ENCODE peak calls at places on chromosomes 16 and 17, in four cellular contexts. One of them, this sample, is unnamed.

GRCh38 chr17:45428050-45428953 is 4.4 kb downstream of the ARHGAP27 start:
- DNase-seq in esophagus squamous epithelium: no peak
- DNase-seq in testis: peak; percentile 78
- DNase-seq in A549: peak; percentile 83
- DNase-seq in this sample: peak; percentile 81

GRCh38 chr16:88970095-88970494 is 6.9 kb downstream of the CBFA2T3 start:
- DNase-seq in testis: no peak
- DNase-seq in A549: no peak
- DNase-seq in esophagus squamous epithelium: no peak
- DNase-seq in this sample: no peak

GRCh38 chr17:80446645-80447405 is 29.6 kb downstream of the NPTX1 start:
- DNase-seq in A549: no peak
- DNase-seq in testis: no peak
- DNase-seq in esophagus squamous epithelium: no peak
- DNase-seq in this sample: no peak

GRCh38 chr16:7333326-7333725 is 681 bp downstream of the RBFOX1 start:
- DNase-seq in esophagus squamous epithelium: no peak
- DNase-seq in testis: no peak
- DNase-seq in A549: no peak
- DNase-seq in this sample: no peak

GRCh38 chr16:4803479-4804243 is 1.2 kb upstream of the ROGDI start:
- DNase-seq in esophagus squamous epithelium: no peak
- DNase-seq in A549: no peak
- DNase-seq in testis: no peak
- DNase-seq in this sample: peak; percentile 58

GRCh38 chr16:11260596-11260966 is 4.6 kb upstream of the SOCS1 start:
- DNase-seq in A549: no peak
- DNase-seq in testis: no peak
- DNase-seq in esophagus squamous epithelium: no peak
- DNase-seq in this sample: no peak

GRCh38 chr16:53105565-53105964 is 50.8 kb downstream of the CHD9 start:
- DNase-seq in esophagus squamous epithelium: no peak
- DNase-seq in testis: no peak
- DNase-seq in A549: no peak
- DNase-seq in this sample: peak; percentile 28

GRCh38 chr16:62829615-62830014 is 793.4 kb upstream of the CDH8 start:
- DNase-seq in testis: no peak
- DNase-seq in A549: no peak
- DNase-seq in esophagus squamous epithelium: no peak
- DNase-seq in this sample: no peak

GRCh38 chr17:15490634-15491261 is 23.3 kb upstream of the CDRT4 start:
- DNase-seq in A549: no peak
- DNase-seq in testis: peak; percentile 55
- DNase-seq in esophagus squamous epithelium: no peak
- DNase-seq in this sample: peak; percentile 97

GRCh38 chr16:56163938-56164337 is 27.4 kb upstream of the GNAO1 start:
- DNase-seq in esophagus squamous epithelium: no peak
- DNase-seq in A549: no peak
- DNase-seq in testis: no peak
- DNase-seq in this sample: no peak

GRCh38 chr16:75120253-75120652 is 3.7 kb upstream of the LDHD start:
- DNase-seq in A549: no peak
- DNase-seq in esophagus squamous epithelium: no peak
- DNase-seq in testis: no peak
- DNase-seq in this sample: no peak

GRCh38 chr16:89911375-89911774 is 7.3 kb upstream of the MC1R start:
- DNase-seq in A549: no peak
- DNase-seq in testis: no peak
- DNase-seq in esophagus squamous epithelium: no peak
- DNase-seq in this sample: no peak

GRCh38 chr17:82215972-82216300 is 3.3 kb upstream of the CCDC57 start:
- DNase-seq in testis: no peak
- DNase-seq in esophagus squamous epithelium: no peak
- DNase-seq in A549: no peak
- DNase-seq in this sample: no peak

GRCh38 chr16:72952404-72953301 is 95.3 kb downstream of the ZFHX3 start:
- DNase-seq in esophagus squamous epithelium: no peak
- DNase-seq in A549: no peak
- DNase-seq in testis: no peak
- DNase-seq in this sample: no peak

GRCh38 chr16:58507195-58507962 is 7.4 kb downstream of the NDRG4 start:
- DNase-seq in A549: no peak
- DNase-seq in esophagus squamous epithelium: no peak
- DNase-seq in testis: peak; percentile 11
- DNase-seq in this sample: no peak

GRCh38 chr17:32482568-32483320 is 4.0 kb upstream of the CDK5R1 start:
- DNase-seq in testis: no peak
- DNase-seq in esophagus squamous epithelium: no peak
- DNase-seq in A549: no peak
- DNase-seq in this sample: no peak

GRCh38 chr17:79484600-79485398 is 126.1 kb downstream of the RBFOX3 start:
- DNase-seq in esophagus squamous epithelium: no peak
- DNase-seq in testis: no peak
- DNase-seq in A549: no peak
- DNase-seq in this sample: no peak

GRCh38 chr17:78798695-78799559 is 16.9 kb upstream of the CYTH1 start:
- DNase-seq in A549: peak; percentile 45
- DNase-seq in testis: no peak
- DNase-seq in esophagus squamous epithelium: no peak
- DNase-seq in this sample: peak; percentile 48

GRCh38 chr17:36641877-36642845 is 40.8 kb downstream of the MRM1 start:
- DNase-seq in testis: no peak
- DNase-seq in esophagus squamous epithelium: no peak
- DNase-seq in A549: no peak
- DNase-seq in this sample: no peak

GRCh38 chr17:10605221-10605783 is 51.8 kb downstream of the MYH3 start:
- DNase-seq in testis: no peak
- DNase-seq in esophagus squamous epithelium: no peak
- DNase-seq in A549: no peak
- DNase-seq in this sample: no peak

GRCh38 chr16:79897444-79898146 is 297.1 kb upstream of the MAF start:
- DNase-seq in esophagus squamous epithelium: no peak
- DNase-seq in testis: peak; percentile 26
- DNase-seq in A549: peak; percentile 44
- DNase-seq in this sample: no peak

GRCh38 chr17:63881935-63882601 is at the start of gene GH2:
- DNase-seq in A549: peak; percentile 65
- DNase-seq in testis: peak; percentile 79
- DNase-seq in esophagus squamous epithelium: no peak
- DNase-seq in this sample: no peak

GRCh38 chr16:75494696-75495601 is at the start of gene CHST6:
- DNase-seq in esophagus squamous epithelium: no peak
- DNase-seq in A549: peak; percentile 17
- DNase-seq in testis: peak; percentile 63
- DNase-seq in this sample: no peak

GRCh38 chr17:8893621-8894020 is 26.1 kb upstream of the PIK3R6 start:
- DNase-seq in esophagus squamous epithelium: no peak
- DNase-seq in testis: no peak
- DNase-seq in A549: no peak
- DNase-seq in this sample: no peak

GRCh38 chr17:82257473-82257872 is 16.0 kb downstream of the CSNK1D start:
- DNase-seq in esophagus squamous epithelium: no peak
- DNase-seq in testis: peak; percentile 65
- DNase-seq in A549: peak; percentile 74
- DNase-seq in this sample: peak; percentile 46

GRCh38 chr16:10616744-10617640 is 36.6 kb upstream of the EMP2 start:
- DNase-seq in esophagus squamous epithelium: no peak
- DNase-seq in testis: no peak
- DNase-seq in A549: peak; percentile 29
- DNase-seq in this sample: peak; percentile 24

GRCh38 chr17:65071861-65072260 is 15.3 kb upstream of the GNA13 start:
- DNase-seq in testis: no peak
- DNase-seq in esophagus squamous epithelium: no peak
- DNase-seq in A549: peak; percentile 73
- DNase-seq in this sample: no peak

GRCh38 chr17:17814162-17815061 is 22.4 kb downstream of the SREBF1 start:
- DNase-seq in esophagus squamous epithelium: no peak
- DNase-seq in testis: no peak
- DNase-seq in A549: no peak
- DNase-seq in this sample: no peak

GRCh38 chr17:42547001-42547461 is 5.7 kb upstream of the HSD17B1 start:
- DNase-seq in A549: no peak
- DNase-seq in esophagus squamous epithelium: no peak
- DNase-seq in testis: no peak
- DNase-seq in this sample: no peak

GRCh38 chr16:4290236-4290830 is 17.5 kb upstream of the TFAP4 start:
- DNase-seq in testis: no peak
- DNase-seq in A549: peak; percentile 95
- DNase-seq in esophagus squamous epithelium: no peak
- DNase-seq in this sample: no peak

GRCh38 chr17:82751171-82751570 is 694 bp upstream of the TBCD start:
- DNase-seq in testis: no peak
- DNase-seq in esophagus squamous epithelium: no peak
- DNase-seq in A549: no peak
- DNase-seq in this sample: no peak

GRCh38 chr17:75459590-75460267 is 3.3 kb downstream of the TMEM94 start:
- DNase-seq in A549: no peak
- DNase-seq in testis: no peak
- DNase-seq in esophagus squamous epithelium: no peak
- DNase-seq in this sample: no peak
- TF ChIP-seq POLR2A in A549: no peak
- TF ChIP-seq POLR2A in testis: no peak
- TF ChIP-seq POLR2A in esophagus squamous epithelium: no peak
- TF ChIP-seq POLR2A in this sample: no peak

GRCh38 chr16:87838643-87839541 is 30.4 kb downstream of the SLC7A5 start:
- DNase-seq in A549: no peak
- DNase-seq in esophagus squamous epithelium: no peak
- DNase-seq in testis: no peak
- DNase-seq in this sample: no peak
- TF ChIP-seq POLR2A in A549: no peak
- TF ChIP-seq POLR2A in esophagus squamous epithelium: no peak
- TF ChIP-seq POLR2A in testis: no peak
- TF ChIP-seq POLR2A in this sample: no peak

DNA sequence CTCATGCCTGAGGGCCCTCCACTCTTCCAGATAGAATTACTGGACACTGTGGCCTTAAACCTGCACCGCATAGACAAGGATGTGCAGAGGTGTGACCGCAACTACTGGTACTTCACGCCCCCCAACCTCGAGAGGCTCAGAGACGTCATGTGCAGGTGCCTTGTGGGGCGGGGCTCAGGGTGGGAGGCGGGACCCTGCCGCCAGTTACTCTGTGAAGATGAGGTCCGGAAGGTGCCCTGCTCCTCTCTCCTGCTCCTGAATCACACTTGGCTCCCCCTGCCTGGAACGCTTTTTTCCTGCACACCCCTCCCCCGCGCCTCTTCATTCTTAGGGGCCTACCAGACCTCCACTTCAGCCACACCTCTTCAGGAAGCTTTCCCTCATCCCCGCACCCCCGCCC is 24.8 kb downstream of the MNT start:
- DNase-seq in testis: no peak
- DNase-seq in esophagus squamous epithelium: no peak
- DNase-seq in A549: no peak
- DNase-seq in this sample: no peak
- TF ChIP-seq POLR2A in testis: no peak
- TF ChIP-seq POLR2A in esophagus squamous epithelium: no peak
- TF ChIP-seq POLR2A in A549: no peak
- TF ChIP-seq POLR2A in this sample: no peak

GRCh38 chr16:67483731-67484525 is 581 bp upstream of the AGRP start:
- DNase-seq in A549: no peak
- DNase-seq in esophagus squamous epithelium: no peak
- DNase-seq in testis: peak; percentile 80
- DNase-seq in this sample: no peak

GRCh38 chr16:67482260-67482924 is 955 bp downstream of the AGRP start:
- DNase-seq in esophagus squamous epithelium: no peak
- DNase-seq in A549: no peak
- DNase-seq in testis: no peak
- DNase-seq in this sample: no peak

GRCh38 chr16:67483150-67483549 is at the start of gene AGRP:
- DNase-seq in testis: no peak
- DNase-seq in A549: no peak
- DNase-seq in esophagus squamous epithelium: no peak
- DNase-seq in this sample: no peak

GRCh38 chr16:67481561-67482259 is 753 bp upstream of the ATP6V0D1 start:
- DNase-seq in esophagus squamous epithelium: no peak
- DNase-seq in testis: peak; percentile 61
- DNase-seq in A549: no peak
- DNase-seq in this sample: peak; percentile 79

GRCh38 chr16:67480833-67481560 is at the start of gene ATP6V0D1:
- DNase-seq in testis: peak; percentile 98
- DNase-seq in esophagus squamous epithelium: peak; percentile 84
- DNase-seq in A549: peak; percentile 98
- DNase-seq in this sample: peak; percentile 100
- TF ChIP-seq POLR2A in testis: peak; percentile 68
- TF ChIP-seq POLR2A in esophagus squamous epithelium: peak; percentile 67
- TF ChIP-seq POLR2A in A549: peak; percentile 62
- TF ChIP-seq POLR2A in this sample: peak; percentile 96

GRCh38 chr16:1768061-1768766 is 3.1 kb downstream of the NME3 start:
- DNase-seq in A549: no peak
- DNase-seq in testis: no peak
- DNase-seq in esophagus squamous epithelium: no peak
- DNase-seq in this sample: no peak
- TF ChIP-seq POLR2A in A549: no peak
- TF ChIP-seq POLR2A in testis: no peak
- TF ChIP-seq POLR2A in esophagus squamous epithelium: no peak
- TF ChIP-seq POLR2A in this sample: no peak

DNA sequence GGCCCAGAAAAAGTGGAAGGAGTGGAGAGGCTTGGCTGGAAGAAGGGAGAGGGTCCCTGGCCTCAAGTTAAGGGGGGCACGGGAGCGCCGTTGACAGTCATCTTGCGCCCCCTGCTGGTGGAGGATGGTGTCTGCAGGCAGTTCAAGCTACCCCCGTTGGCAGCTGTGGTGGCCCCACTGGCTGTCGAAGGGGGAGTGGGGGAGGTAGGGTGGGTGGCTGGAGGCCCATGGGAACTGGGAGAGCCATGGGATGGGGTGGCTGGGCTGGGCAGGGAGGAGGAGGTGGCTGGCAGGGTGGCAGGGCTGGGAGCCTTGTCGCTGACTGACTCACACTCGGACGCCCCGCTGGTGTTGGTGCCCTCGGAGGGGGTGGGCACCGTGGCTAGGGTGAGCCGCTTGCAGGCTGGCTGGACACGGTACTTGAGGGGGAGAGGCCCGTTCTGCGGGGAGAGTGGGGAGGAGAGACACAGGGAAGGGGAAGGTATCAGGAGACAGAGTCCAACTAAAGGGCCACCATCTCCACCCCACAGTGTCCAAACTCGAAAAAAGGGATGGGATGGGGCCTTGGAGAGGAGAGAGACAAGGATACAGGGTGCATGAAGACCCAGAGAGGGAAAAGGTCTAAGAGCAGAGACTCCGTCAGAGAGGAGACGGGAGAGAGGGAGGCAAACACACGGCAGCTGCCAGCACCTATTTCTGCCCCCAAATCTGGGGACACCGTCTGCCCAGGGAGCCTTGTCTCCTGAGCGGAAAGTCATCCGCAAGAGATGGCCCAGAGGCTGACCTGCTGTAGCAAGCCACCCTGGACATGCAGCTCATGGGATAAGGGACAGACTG is 5.2 kb downstream of the CISD3 start:
- DNase-seq in esophagus squamous epithelium: no peak
- DNase-seq in testis: peak; percentile 77
- DNase-seq in A549: peak; percentile 50
- DNase-seq in this sample: peak; percentile 76
- TF ChIP-seq POLR2A in esophagus squamous epithelium: no peak
- TF ChIP-seq POLR2A in testis: no peak
- TF ChIP-seq POLR2A in A549: no peak
- TF ChIP-seq POLR2A in this sample: no peak